ENCODE peak calls at places on chromosomes 16 and 17, in four cellular contexts. A is neural progenitor cell, Z is GM23248, K is GM23338. Q is an unnamed sample. For H3K4me1, the result is how much of the 10 kb centered on the place peaks cover.

GRCh38 chr17:40224707-40225092 is 5.6 kb downstream of the WIPF2 start:
- DNase-seq in A (no peak), Z (peak), K (no peak), Q (no peak)

GRCh38 chr16:83211711-83212110 is 584.9 kb downstream of the CDH13 start:
- DNase-seq in A (peak), Z (no peak), K (peak), Q (no peak)

GRCh38 chr17:76071497-76072148 is 694 bp downstream of the SRP68 start:
- DNase-seq in A (no peak), Z (no peak), K (no peak), Q (no peak)

GRCh38 chr16:87851601-87852000 is 17.7 kb downstream of the SLC7A5 start:
- DNase-seq in A (peak), Z (no peak), K (no peak), Q (no peak)

GRCh38 chr17:38430316-38430715 is 2.1 kb downstream of the ARHGAP23 start:
- DNase-seq in A (no peak), Z (peak), K (no peak), Q (no peak)

GRCh38 chr17:50424246-50425000 is 1.6 kb upstream of the ACSF2 start:
- DNase-seq in A (no peak), Z (no peak), K (no peak), Q (no peak)

GRCh38 chr16:68324336-68324735 is 13.5 kb downstream of the PRMT7 start:
- DNase-seq in A (no peak), Z (no peak), K (no peak), Q (no peak)

GRCh38 chr16:53071748-53072301 is 17.0 kb downstream of the CHD9 start:
- DNase-seq in A (no peak), Z (no peak), K (no peak), Q (no peak)

GRCh38 chr16:55189975-55190636 is 133.9 kb upstream of the IRX6 start:
- DNase-seq in A (peak), Z (no peak), K (peak), Q (no peak)

GRCh38 chr17:66980896-66981295 is 16.4 kb downstream of the CACNG4 start:
- DNase-seq in A (no peak), Z (no peak), K (no peak), Q (no peak)

GRCh38 chr16:30637952-30638351 is 12.8 kb upstream of the PRR14 start:
- DNase-seq in A (peak), Z (peak), K (peak), Q (peak)

GRCh38 chr17:3012926-3013581 is 50.4 kb downstream of the OR1D5 start:
- DNase-seq in A (peak), Z (peak), K (peak), Q (peak)

GRCh38 chr17:76276461-76277299 is 11.5 kb downstream of the UBALD2 start:
- DNase-seq in A (no peak), Z (peak), K (no peak), Q (no peak)

GRCh38 chr16:55280622-55281021 is 43.4 kb upstream of the IRX6 start:
- DNase-seq in A (no peak), Z (peak), K (no peak), Q (no peak)

GRCh38 chr17:692116-692515 is 22.5 kb downstream of the VPS53 start:
- DNase-seq in A (no peak), Z (peak), K (no peak), Q (no peak)

GRCh38 chr16:8931864-8932263 is 31.8 kb downstream of the USP7 start:
- DNase-seq in A (peak), Z (peak), K (peak), Q (peak)

GRCh38 chr17:15436399-15437369 is 30.7 kb downstream of the CDRT4 start:
- DNase-seq in A (no peak), Z (peak), K (peak), Q (peak)

DNA sequence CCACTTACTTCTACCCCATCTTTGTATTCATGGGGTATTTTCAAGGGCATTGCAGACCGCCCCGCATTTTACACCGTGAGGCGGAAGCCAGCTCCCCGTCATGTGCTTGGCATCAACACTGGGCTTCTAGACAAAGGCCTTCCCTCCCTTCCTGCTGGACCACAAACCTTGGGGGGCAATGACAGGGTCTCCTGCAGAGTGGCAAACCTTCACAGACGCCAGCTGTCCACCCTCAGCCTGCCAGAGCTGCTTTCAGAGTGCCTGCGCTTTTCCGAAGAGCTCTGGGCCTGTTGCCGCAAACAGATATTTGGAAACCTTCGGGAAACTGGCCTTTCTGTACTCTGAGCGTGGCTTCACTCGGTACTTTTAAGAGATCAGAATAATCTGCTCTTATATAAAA is 152.2 kb upstream of the CHMP6 start:
- DNase-seq in A (no peak), Z (no peak), K (no peak), Q (no peak)
- H3K4me1 ChIP-seq in A (under half), Z (under half), K (under half), Q (under half)

GRCh38 chr17:8479431-8479947 is 43.8 kb downstream of the NDEL1 start:
- DNase-seq in A (no peak), Z (peak), K (no peak), Q (no peak)

GRCh38 chr17:8482546-8482945 is 46.9 kb downstream of the NDEL1 start:
- DNase-seq in A (no peak), Z (peak), K (no peak), Q (no peak)

GRCh38 chr17:8481703-8482102 is 46.0 kb downstream of the NDEL1 start:
- DNase-seq in A (no peak), Z (no peak), K (no peak), Q (no peak)

GRCh38 chr17:8480011-8480976 is 44.6 kb downstream of the NDEL1 start:
- DNase-seq in A (no peak), Z (no peak), K (no peak), Q (no peak)

GRCh38 chr17:8481089-8481488 is 45.4 kb downstream of the NDEL1 start:
- DNase-seq in A (no peak), Z (no peak), K (no peak), Q (no peak)
- H3K4me2 ChIP-seq in A (no peak), Z (no peak), K (no peak), Q (no peak)

DNA sequence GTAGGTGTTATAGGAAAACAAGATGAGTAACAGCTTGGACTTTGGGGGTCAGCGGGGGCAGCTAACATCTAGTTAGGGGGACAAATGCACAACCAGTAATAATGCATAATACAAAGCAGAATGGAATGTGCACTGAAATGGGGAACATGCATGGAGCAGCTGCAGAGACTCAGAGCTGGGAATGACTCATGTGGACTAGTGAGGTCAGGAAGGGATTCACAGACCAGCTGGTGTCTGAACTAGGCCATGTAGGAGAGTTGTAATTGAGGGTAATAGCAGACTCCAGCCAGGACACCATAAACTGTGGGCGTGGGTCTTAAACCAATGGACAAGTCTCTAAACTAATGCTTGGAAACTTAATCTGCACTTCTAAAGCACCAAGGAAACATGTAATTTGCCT is 176.8 kb upstream of the ASIC2 start:
- DNase-seq in A (no peak), Z (peak), K (no peak), Q (peak)
- TF ChIP-seq EZH2phosphoT487 in A (no peak), Z (no peak), K (no peak), Q (no peak)

GRCh38 chr17:56913867-56914640 is at the start of gene TRIM25:
- DNase-seq in A (peak), Z (peak), K (peak), Q (peak)
- H3K4me1 ChIP-seq in A (under half), Z (under half), K (under half), Q (under half)

GRCh38 chr16:2675714-2676113 is 6.6 kb upstream of the KCTD5 start:
- DNase-seq in A (no peak), Z (no peak), K (no peak), Q (no peak)
- H3K4me2 ChIP-seq in A (no peak), Z (no peak), K (no peak), Q (no peak)

GRCh38 chr17:70099884-70100283 is 24.9 kb downstream of the KCNJ16 start:
- DNase-seq in A (no peak), Z (no peak), K (no peak), Q (no peak)
- TF ChIP-seq EZH2phosphoT487 in A (no peak), Z (no peak), K (no peak), Q (no peak)

Q was measured in hepatocyte.